ENCODE peak calls at places on chromosomes 3 and 15, in eight cellular contexts. F is uterus, K is lung, Q is NB4, E is nephron progenitor cell, Z is fibroblast of lung, P is tibial artery, O is WTC11. B is an unnamed sample.
A peak's percentile ranks its signal among the peaks of the same experiment; 100 is the strongest.

GRCh38 chr3:89107461-89108035 is at the start of gene EPHA3:
- DNase-seq in F (peak; percentile 68), K (peak; percentile 56), Q (no peak), E (peak; percentile 84), Z (peak; percentile 71), P (peak; percentile 84), O (peak; percentile 83), B (no peak)

GRCh38 chr3:185402561-185402960 is 39.6 kb downstream of the MAP3K13 start:
- DNase-seq in F (no peak), K (no peak), Q (no peak), E (no peak), Z (peak; percentile 65), P (no peak), O (no peak), B (no peak)

GRCh38 chr3:175316799-175317198 is 457.7 kb downstream of the NAALADL2 start:
- DNase-seq in F (no peak), K (no peak), Q (no peak), E (no peak), Z (no peak), P (no peak), O (no peak), B (no peak)

GRCh38 chr3:117439812-117440211 is 730.2 kb downstream of the TUSC7 start:
- DNase-seq in F (no peak), K (no peak), Q (peak; percentile 25), E (no peak), Z (peak; percentile 53), P (no peak), O (no peak), B (peak; percentile 68)

GRCh38 chr3:181797431-181797830 is 85.7 kb downstream of the SOX2 start:
- DNase-seq in F (no peak), K (no peak), Q (no peak), E (no peak), Z (no peak), P (no peak), O (no peak), B (no peak)

GRCh38 chr3:15800327-15800726 is 2.5 kb upstream of the ANKRD28 start:
- DNase-seq in F (no peak), K (no peak), Q (no peak), E (no peak), Z (no peak), P (no peak), O (no peak), B (no peak)

GRCh38 chr3:14761121-14761672 is 57.6 kb upstream of the FGD5 start:
- DNase-seq in F (no peak), K (no peak), Q (no peak), E (no peak), Z (no peak), P (no peak), O (peak; percentile 35), B (no peak)

GRCh38 chr3:193971268-193971751 is 164.6 kb upstream of the HES1 start:
- DNase-seq in F (no peak), K (peak; percentile 51), Q (no peak), E (no peak), Z (peak; percentile 32), P (no peak), O (no peak), B (no peak)

GRCh38 chr3:57856675-57857074 is 100.6 kb downstream of the SLMAP start:
- DNase-seq in F (no peak), K (no peak), Q (peak; percentile 14), E (no peak), Z (peak; percentile 31), P (no peak), O (no peak), B (no peak)

GRCh38 chr3:104257486-104257885 is 1109.2 kb upstream of the ALCAM start:
- DNase-seq in F (no peak), K (no peak), Q (no peak), E (no peak), Z (no peak), P (no peak), O (no peak), B (no peak)

GRCh38 chr3:171155122-171155700 is 128.7 kb upstream of the SLC2A2 start:
- DNase-seq in F (no peak), K (no peak), Q (no peak), E (no peak), Z (no peak), P (no peak), O (no peak), B (no peak)

GRCh38 chr15:29857196-29857595 is 34.9 kb upstream of the TJP1 start:
- DNase-seq in F (no peak), K (no peak), Q (no peak), E (no peak), Z (peak; percentile 17), P (no peak), O (no peak), B (no peak)

GRCh38 chr3:37249717-37250116 is 75.3 kb upstream of the LRRFIP2 start:
- DNase-seq in F (no peak), K (no peak), Q (no peak), E (no peak), Z (no peak), P (no peak), O (no peak), B (no peak)

GRCh38 chr3:171379281-171379680 is 80.9 kb downstream of the TNIK start:
- DNase-seq in F (no peak), K (no peak), Q (no peak), E (no peak), Z (no peak), P (no peak), O (no peak), B (no peak)

GRCh38 chr15:54280726-54281125 is 302.5 kb downstream of the UNC13C start:
- DNase-seq in F (no peak), K (no peak), Q (no peak), E (no peak), Z (no peak), P (no peak), O (no peak), B (no peak)

GRCh38 chr15:54288049-54288448 is 309.8 kb downstream of the UNC13C start:
- DNase-seq in F (no peak), K (no peak), Q (no peak), E (no peak), Z (no peak), P (no peak), O (no peak), B (no peak)

GRCh38 chr15:54277834-54278233 is 299.6 kb downstream of the UNC13C start:
- DNase-seq in F (no peak), K (no peak), Q (no peak), E (no peak), Z (no peak), P (no peak), O (no peak), B (no peak)

GRCh38 chr15:54282228-54282836 is 304.1 kb downstream of the UNC13C start:
- DNase-seq in F (no peak), K (no peak), Q (no peak), E (no peak), Z (no peak), P (no peak), O (peak; percentile 9), B (no peak)
- TF ChIP-seq CTCF in F (no peak), K (no peak), Q (no peak), E (no peak), Z (no peak), P (no peak), O (no peak), B (no peak)

GRCh38 chr15:50186752-50187151 is 4.8 kb downstream of the SLC27A2 start:
- DNase-seq in F (no peak), K (no peak), Q (peak; percentile 29), E (no peak), Z (no peak), P (no peak), O (no peak), B (no peak)
- TF ChIP-seq CTCF in F (no peak), K (no peak), Q (peak; percentile 4), E (no peak), Z (no peak), P (no peak), O (no peak), B (no peak)

DNA sequence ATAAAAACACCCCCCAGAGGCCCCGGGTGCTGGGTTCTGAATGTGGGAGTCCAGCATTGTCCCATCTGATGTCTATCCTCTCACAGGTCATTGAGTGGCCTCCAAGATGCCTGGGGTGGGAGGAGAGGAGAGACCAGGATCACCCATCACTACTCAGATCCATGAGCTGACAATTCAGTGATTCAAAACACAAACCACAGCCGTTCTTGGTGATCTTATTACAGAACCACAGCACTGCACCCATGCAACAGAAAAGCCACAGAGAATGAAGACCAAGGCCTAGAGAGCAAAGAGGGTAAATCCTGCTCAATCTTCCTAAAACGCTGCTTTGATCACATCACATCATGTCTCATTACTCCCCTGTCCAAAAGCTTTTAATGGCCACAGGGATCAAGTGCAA is 23.5 kb downstream of the ANP32A start:
- DNase-seq in F (no peak), K (no peak), Q (no peak), E (no peak), Z (peak; percentile 36), P (no peak), O (no peak), B (no peak)
- TF ChIP-seq CTCF in F (no peak), K (no peak), Q (no peak), E (no peak), Z (no peak), P (no peak), O (no peak), B (no peak)

GRCh38 chr15:52803543-52804306 is 13.6 kb upstream of the ONECUT1 start:
- DNase-seq in F (no peak), K (no peak), Q (no peak), E (peak; percentile 43), Z (no peak), P (no peak), O (peak; percentile 38), B (no peak)

GRCh38 chr15:52804526-52805081 is 14.5 kb upstream of the ONECUT1 start:
- DNase-seq in F (no peak), K (no peak), Q (no peak), E (peak; percentile 35), Z (no peak), P (no peak), O (peak; percentile 65), B (no peak)

GRCh38 chr15:52806284-52806655 is 16.1 kb upstream of the ONECUT1 start:
- DNase-seq in F (no peak), K (no peak), Q (no peak), E (no peak), Z (no peak), P (no peak), O (no peak), B (no peak)

GRCh38 chr15:52808441-52808840 is 18.3 kb upstream of the ONECUT1 start:
- DNase-seq in F (no peak), K (no peak), Q (no peak), E (no peak), Z (no peak), P (no peak), O (no peak), B (no peak)

DNA sequence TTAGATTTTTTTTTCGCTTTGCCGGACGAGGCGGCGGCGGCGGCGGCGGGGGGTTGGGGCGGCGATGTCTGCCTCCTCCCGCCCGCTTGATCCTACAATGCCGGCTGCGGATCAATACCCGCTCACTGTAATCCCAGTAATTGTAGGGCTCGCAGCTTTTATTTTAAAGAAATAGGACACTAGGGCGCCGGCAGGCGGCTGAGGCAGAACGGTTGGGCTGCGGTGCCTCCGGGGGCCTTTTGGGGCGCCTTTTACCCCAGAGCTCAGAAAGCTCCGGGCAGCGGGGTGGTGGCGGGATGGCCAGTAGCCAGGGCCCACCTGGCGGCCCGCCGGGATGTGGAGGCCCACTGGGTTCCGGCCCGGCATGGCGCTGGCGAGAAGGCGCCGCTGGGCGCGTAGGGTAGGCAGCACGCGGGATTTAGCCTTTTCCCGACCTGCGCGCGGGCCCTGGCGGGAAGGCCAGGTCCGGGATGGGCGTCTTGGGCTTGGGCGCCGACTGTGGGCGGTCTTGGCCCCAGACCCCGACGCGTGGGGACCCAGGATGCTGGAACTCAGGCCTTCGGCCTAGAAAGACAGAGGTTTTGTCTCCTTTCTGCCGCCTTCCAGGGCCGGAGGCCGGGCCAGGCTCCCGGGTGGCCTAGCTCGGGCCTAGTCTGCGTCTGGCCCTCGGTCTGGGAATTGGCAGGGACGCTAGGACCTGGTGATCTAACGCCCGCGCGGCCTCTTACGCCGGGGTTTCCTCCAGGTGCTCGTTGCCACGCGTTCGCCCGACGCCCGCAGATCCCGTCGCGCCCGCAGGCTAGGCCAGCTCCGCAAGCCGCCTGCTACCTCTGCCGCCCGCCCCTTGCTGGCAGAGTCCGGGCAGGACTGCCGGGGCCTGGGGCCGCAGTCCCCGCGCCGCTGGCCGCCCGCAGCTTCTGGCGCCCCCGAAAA is 15.5 kb upstream of the ONECUT1 start:
- DNase-seq in F (no peak), K (no peak), Q (no peak), E (peak; percentile 39), Z (no peak), P (no peak), O (peak; percentile 61), B (no peak)
- TF ChIP-seq CTCF in F (no peak), K (no peak), Q (no peak), E (peak; percentile 23), Z (no peak), P (no peak), O (no peak), B (no peak)

B was measured in HL-60.